ENCODE peak calls at places on chromosomes 6 and 20, in nine cellular contexts. B is GM06990; W is lung; N is NT2/D1; V is stomach; T is heart left ventricle; I is adrenal gland; M is CD8-positive, alpha-beta memory T cell; A is sigmoid colon. P is an unnamed sample. For H3K27me3, the result is how much of the 10 kb centered on the place peaks cover.

GRCh38 chr20:44219791-44220190 is 9.2 kb upstream of the OSER1 start:
- DNase-seq in B (no peak), W (no peak), N (no peak), V (no peak), T (no peak), I (no peak), M (no peak), A (no peak), P (no peak)

GRCh38 chr20:18243802-18244201 is 44.5 kb upstream of the ZNF133 start:
- DNase-seq in B (no peak), W (no peak), N (no peak), V (no peak), T (no peak), I (no peak), M (no peak), A (no peak), P (no peak)

GRCh38 chr6:43636312-43636667 is 650 bp downstream of the MAD2L1BP start:
- DNase-seq in B (no peak), W (no peak), N (no peak), V (no peak), T (no peak), I (no peak), M (no peak), A (no peak), P (no peak)

GRCh38 chr6:56144538-56145324 is 102.6 kb downstream of the COL21A1 start:
- DNase-seq in B (no peak), W (no peak), N (no peak), V (no peak), T (no peak), I (no peak), M (no peak), A (no peak), P (no peak)

GRCh38 chr6:149354009-149354408 is 36.5 kb downstream of the TAB2 start:
- DNase-seq in B (no peak), W (no peak), N (no peak), V (no peak), T (no peak), I (no peak), M (no peak), A (no peak), P (no peak)

GRCh38 chr6:63560806-63561672 is 11.2 kb upstream of the LOC128125822 start:
- DNase-seq in B (no peak), W (no peak), N (no peak), V (no peak), T (no peak), I (peak), M (no peak), A (no peak), P (no peak)

GRCh38 chr20:63957690-63958441 is 1.6 kb upstream of the UCKL1 start:
- DNase-seq in B (no peak), W (no peak), N (peak), V (peak), T (no peak), I (no peak), M (no peak), A (no peak), P (no peak)

GRCh38 chr20:1391640-1392442 is 1.0 kb downstream of the FKBP1A start:
- DNase-seq in B (no peak), W (no peak), N (no peak), V (no peak), T (no peak), I (peak), M (no peak), A (no peak), P (no peak)

GRCh38 chr6:111361648-111362047 is 121.4 kb downstream of the REV3L start:
- DNase-seq in B (no peak), W (no peak), N (peak), V (no peak), T (no peak), I (no peak), M (no peak), A (no peak), P (no peak)

GRCh38 chr6:53718597-53719460 is 53.3 kb upstream of the KLHL31 start:
- DNase-seq in B (peak), W (peak), N (peak), V (peak), T (no peak), I (peak), M (no peak), A (no peak), P (no peak)

GRCh38 chr20:41998539-41999341 is 380.6 kb upstream of the CHD6 start:
- DNase-seq in B (peak), W (no peak), N (no peak), V (no peak), T (peak), I (no peak), M (no peak), A (no peak), P (no peak)

GRCh38 chr20:14716251-14716650 is 378.8 kb upstream of the FLRT3 start:
- DNase-seq in B (no peak), W (no peak), N (peak), V (no peak), T (no peak), I (no peak), M (no peak), A (no peak), P (no peak)

GRCh38 chr6:710601-711571 is 17.9 kb upstream of the EXOC2 start:
- DNase-seq in B (peak), W (peak), N (no peak), V (peak), T (peak), I (peak), M (peak), A (peak), P (peak)

GRCh38 chr6:75922226-75922625 is 150.2 kb downstream of the IMPG1 start:
- DNase-seq in B (no peak), W (no peak), N (no peak), V (no peak), T (no peak), I (no peak), M (no peak), A (no peak), P (no peak)

GRCh38 chr6:28767691-28768090 is 156.1 kb downstream of the TRIM27 start:
- DNase-seq in B (no peak), W (no peak), N (no peak), V (no peak), T (no peak), I (no peak), M (no peak), A (no peak), P (no peak)
- H3K27me3 ChIP-seq in B (under half), W (under half), N (half or more), V (under half), T (half or more), I (half or more), M (half or more), A (half or more), P (half or more)

GRCh38 chr6:39952170-39952569 is 17.9 kb upstream of the MOCS1 start:
- DNase-seq in B (no peak), W (no peak), N (no peak), V (no peak), T (no peak), I (no peak), M (no peak), A (no peak), P (no peak)
- H3K27me3 ChIP-seq in B (under half), W (under half), N (under half), V (under half), T (under half), I (under half), M (under half), A (under half), P (under half)

DNA sequence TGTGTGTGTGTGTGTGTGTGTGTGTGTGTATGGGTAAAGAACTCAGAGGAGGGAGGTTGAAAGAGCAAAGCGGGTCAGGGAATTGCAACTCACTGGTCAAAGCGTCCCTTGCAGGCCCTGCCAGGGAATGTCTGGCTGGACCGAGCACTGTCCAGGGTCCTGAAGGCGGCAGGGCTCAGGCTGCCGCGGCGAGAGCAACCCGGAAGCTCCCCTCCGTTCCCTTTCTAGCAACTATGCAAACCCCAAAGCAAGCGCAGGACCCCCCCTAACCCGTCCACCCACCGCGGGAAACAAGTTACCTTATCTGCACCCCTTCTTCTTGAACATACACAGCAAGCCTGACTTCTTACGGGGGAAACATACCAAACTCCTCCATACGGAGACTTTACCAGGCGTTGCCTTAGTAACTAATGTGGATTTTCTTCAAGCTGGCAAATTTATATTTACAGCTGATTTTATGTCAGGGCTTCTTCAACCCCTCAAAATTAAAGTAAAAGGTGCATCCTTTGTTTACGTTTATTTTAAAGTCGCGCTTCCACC is 542 bp upstream of the GRM1 start:
- DNase-seq in B (peak), W (no peak), N (peak), V (peak), T (peak), I (peak), M (peak), A (no peak), P (peak)
- H3K27me3 ChIP-seq in B (under half), W (under half), N (under half), V (under half), T (under half), I (under half), M (under half), A (under half), P (half or more)

GRCh38 chr20:270517-270916 is 13.0 kb downstream of the DEFB132 start:
- DNase-seq in B (no peak), W (no peak), N (no peak), V (no peak), T (no peak), I (no peak), M (no peak), A (no peak), P (no peak)
- H3K27me3 ChIP-seq in B (under half), W (under half), N (under half), V (under half), T (under half), I (under half), M (under half), A (under half), P (under half)

GRCh38 chr6:152993431-152993830 is 9.1 kb downstream of the MTRF1L start:
- DNase-seq in B (no peak), W (no peak), N (no peak), V (no peak), T (no peak), I (no peak), M (no peak), A (no peak), P (no peak)
- H3K27me3 ChIP-seq in B (under half), W (under half), N (under half), V (under half), T (under half), I (under half), M (under half), A (under half), P (under half)

GRCh38 chr20:37918035-37918434 is 15.1 kb downstream of the VSTM2L start:
- DNase-seq in B (no peak), W (no peak), N (no peak), V (no peak), T (no peak), I (no peak), M (no peak), A (no peak), P (no peak)
- H3K27me3 ChIP-seq in B (under half), W (under half), N (under half), V (under half), T (under half), I (under half), M (under half), A (half or more), P (half or more)

DNA sequence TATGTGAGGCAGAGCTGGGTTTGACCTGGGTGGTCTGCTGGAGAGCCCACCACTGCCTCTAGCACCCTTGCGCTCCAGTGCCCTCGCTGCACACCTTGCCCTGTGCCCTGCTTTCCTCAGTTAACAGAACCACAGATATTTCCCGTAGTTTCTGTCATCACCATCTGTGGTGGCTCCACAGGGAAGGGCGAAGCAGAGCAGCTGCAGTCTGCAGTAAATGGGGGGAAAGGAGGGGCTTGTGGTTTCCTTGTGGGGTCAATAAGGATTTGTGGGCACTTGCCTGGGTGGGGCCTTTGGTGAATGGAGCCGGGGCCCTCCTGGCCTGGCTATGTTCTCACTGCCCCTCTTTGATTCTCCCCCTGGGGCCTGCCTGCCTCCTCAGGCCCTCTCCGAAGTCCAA is 21.2 kb upstream of the CCDC167 start:
- DNase-seq in B (no peak), W (no peak), N (no peak), V (no peak), T (no peak), I (no peak), M (no peak), A (no peak), P (no peak)
- H3K27me3 ChIP-seq in B (under half), W (under half), N (under half), V (under half), T (under half), I (under half), M (under half), A (under half), P (under half)